ENCODE peak calls at places on chromosome 4, in four cellular contexts. I is HL-60, N is K562, X is GM12878. C is an unnamed sample.

GRCh38 chr4:82437285-82438005 is 7.1 kb downstream of the ENOPH1 start:
- DNase-seq in I (no peak), N (no peak), X (no peak), C (no peak)

GRCh38 chr4:20825493-20825892 is 125.2 kb downstream of the PACRGL start:
- DNase-seq in I (no peak), N (no peak), X (no peak), C (no peak)

GRCh38 chr4:129239088-129239487 is 143.1 kb downstream of the C4orf33 start:
- DNase-seq in I (no peak), N (no peak), X (no peak), C (no peak)

GRCh38 chr4:158938462-158939044 is 164.3 kb upstream of the RAPGEF2 start:
- DNase-seq in I (no peak), N (no peak), X (no peak), C (no peak)

GRCh38 chr4:149995134-149995756 is 83.0 kb upstream of the DCLK2 start:
- DNase-seq in I (no peak), N (no peak), X (no peak), C (no peak)

GRCh38 chr4:164997324-164997723 is 19.9 kb upstream of the TRIM61 start:
- DNase-seq in I (no peak), N (peak; percentile 53), X (no peak), C (no peak)

GRCh38 chr4:111788046-111788642 is 357.1 kb upstream of the FAM241A start:
- DNase-seq in I (no peak), N (no peak), X (no peak), C (no peak)

GRCh38 chr4:19982556-19982955 is 269.1 kb upstream of the SLIT2 start:
- DNase-seq in I (no peak), N (no peak), X (no peak), C (no peak)

GRCh38 chr4:76589402-76589801 is 154.4 kb downstream of the SHROOM3 start:
- DNase-seq in I (no peak), N (no peak), X (no peak), C (no peak)

GRCh38 chr4:6331018-6331417 is 61.4 kb downstream of the WFS1 start:
- DNase-seq in I (peak; percentile 12), N (peak; percentile 64), X (no peak), C (no peak)

GRCh38 chr4:663438-664428 is 10.3 kb downstream of the ATP5ME start:
- DNase-seq in I (no peak), N (no peak), X (no peak), C (peak; percentile 91)

GRCh38 chr4:139684351-139684750 is 18.7 kb downstream of the MGST2 start:
- DNase-seq in I (no peak), N (no peak), X (no peak), C (no peak)

GRCh38 chr4:102454981-102455690 is 46.0 kb upstream of the NFKB1 start:
- DNase-seq in I (no peak), N (no peak), X (no peak), C (no peak)

GRCh38 chr4:10011885-10012284 is 9.4 kb downstream of the SLC2A9 start:
- DNase-seq in I (no peak), N (peak; percentile 22), X (no peak), C (no peak)

GRCh38 chr4:7844247-7844991 is 95.2 kb downstream of the AFAP1 start:
- DNase-seq in I (peak; percentile 38), N (peak; percentile 62), X (no peak), C (peak; percentile 58)

GRCh38 chr4:1187182-1187581 is 14.8 kb upstream of the SPON2 start:
- DNase-seq in I (no peak), N (no peak), X (no peak), C (no peak)

GRCh38 chr4:151643564-151643963 is 117.2 kb downstream of the GATB start:
- DNase-seq in I (no peak), N (no peak), X (no peak), C (no peak)

GRCh38 chr4:6123116-6123515 is 77.2 kb downstream of the JAKMIP1 start:
- DNase-seq in I (no peak), N (no peak), X (no peak), C (no peak)

GRCh38 chr4:123349401-123350190 is 47.0 kb upstream of the SPRY1 start:
- DNase-seq in I (no peak), N (peak; percentile 94), X (no peak), C (no peak)

GRCh38 chr4:79613269-79613995 is 205.4 kb upstream of the GK2 start:
- DNase-seq in I (no peak), N (no peak), X (no peak), C (no peak)

GRCh38 chr4:23717528-23718248 is 172.2 kb downstream of the PPARGC1A start:
- DNase-seq in I (peak; percentile 9), N (peak; percentile 37), X (no peak), C (peak; percentile 29)

GRCh38 chr4:148288448-148288847 is 153.8 kb downstream of the NR3C2 start:
- DNase-seq in I (no peak), N (no peak), X (no peak), C (no peak)

GRCh38 chr4:170374770-170375169 is 285.0 kb upstream of the AADAT start:
- DNase-seq in I (peak; percentile 62), N (peak; percentile 6), X (no peak), C (peak; percentile 18)

GRCh38 chr4:71429962-71430361 is 91.1 kb downstream of the SLC4A4 start:
- DNase-seq in I (no peak), N (no peak), X (no peak), C (no peak)

GRCh38 chr4:78545275-78546246 is 6.0 kb upstream of the ANXA3 start:
- DNase-seq in I (no peak), N (no peak), X (no peak), C (no peak)

GRCh38 chr4:165991325-165992180 is 118.5 kb downstream of the TLL1 start:
- DNase-seq in I (no peak), N (no peak), X (no peak), C (no peak)

GRCh38 chr4:96526625-96527024 is 686.7 kb downstream of the PDHA2 start:
- DNase-seq in I (no peak), N (no peak), X (no peak), C (no peak)

GRCh38 chr4:8730159-8730558 is 137.6 kb downstream of the CPZ start:
- DNase-seq in I (no peak), N (no peak), X (no peak), C (no peak)

GRCh38 chr4:6499241-6499605 is 26.8 kb upstream of the PPP2R2C start:
- DNase-seq in I (no peak), N (no peak), X (no peak), C (no peak)

GRCh38 chr4:17511041-17511949 is 595 bp downstream of the QDPR start:
- DNase-seq in I (peak; percentile 73), N (peak; percentile 70), X (no peak), C (no peak)

GRCh38 chr4:128880662-128881061 is 71.2 kb downstream of the JADE1 start:
- DNase-seq in I (no peak), N (no peak), X (no peak), C (no peak)

GRCh38 chr4:173334891-173335754 is 965 bp upstream of the HMGB2 start:
- DNase-seq in I (peak; percentile 85), N (peak; percentile 94), X (peak; percentile 39), C (peak; percentile 35)

GRCh38 chr4:140930556-140930955 is 174.4 kb upstream of the TBC1D9 start:
- DNase-seq in I (no peak), N (no peak), X (no peak), C (no peak)

GRCh38 chr4:44679060-44679459 is 840 bp downstream of the GUF1 start:
- DNase-seq in I (peak; percentile 9), N (no peak), X (no peak), C (no peak)
- TF ChIP-seq POLR2AphosphoS5 in I (no peak), N (no peak), X (no peak), C (no peak)

GRCh38 chr4:168886361-168886760 is 123.7 kb downstream of the CBR4 start:
- DNase-seq in I (no peak), N (no peak), X (no peak), C (no peak)
- TF ChIP-seq SPI1 in I (no peak), N (no peak), X (no peak), C (no peak)

DNA sequence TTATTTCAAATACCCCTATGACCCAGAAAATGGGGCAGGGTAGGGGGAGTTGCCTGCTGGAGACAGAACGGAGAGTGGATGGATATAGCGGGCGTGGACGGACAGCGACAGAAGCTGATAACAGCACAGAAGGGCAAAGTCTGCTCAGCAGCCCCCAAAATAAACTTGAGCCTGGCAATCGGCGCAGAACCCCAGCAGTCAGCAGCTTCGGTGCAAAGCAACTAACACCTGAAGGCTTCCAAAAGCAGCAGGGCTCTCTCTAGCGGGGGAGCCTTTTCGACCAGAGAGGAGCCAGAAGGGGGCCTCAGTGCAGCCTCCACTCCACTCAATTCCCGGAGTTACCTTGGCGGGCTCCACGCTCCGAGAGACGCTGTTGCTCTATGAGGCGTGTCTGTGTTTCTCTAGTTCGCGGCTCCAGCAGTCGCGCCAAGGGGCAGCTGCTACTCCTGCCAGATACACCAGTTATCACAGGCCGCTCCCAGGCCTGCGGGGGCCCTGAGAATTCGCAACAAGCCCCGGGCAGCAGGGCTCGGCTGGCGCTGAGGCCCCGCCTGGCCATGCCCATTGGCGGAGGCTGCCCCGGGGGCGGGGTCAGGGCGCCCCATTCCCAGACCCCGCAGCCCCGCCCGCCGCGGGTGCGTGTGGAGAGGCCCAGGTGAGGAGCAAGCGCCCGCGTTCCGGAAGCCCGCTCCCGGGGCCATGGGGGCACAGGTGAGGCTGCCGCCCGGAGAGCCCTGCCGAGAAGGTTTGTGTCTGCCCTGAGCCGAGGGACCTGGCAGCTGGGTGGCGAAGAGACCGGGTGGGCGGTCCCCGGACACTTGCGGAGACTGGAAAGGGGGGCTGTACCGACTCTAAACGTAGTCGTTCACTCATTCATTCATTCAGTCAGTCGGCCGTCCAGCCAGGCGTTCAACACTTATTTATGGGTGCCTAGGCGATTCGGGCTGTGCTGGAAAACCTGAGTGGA is at the start of the genes CNGA1 and NIPAL1:
- DNase-seq in I (peak; percentile 44), N (peak; percentile 81), X (no peak), C (peak; percentile 81)
- TF ChIP-seq POLR2AphosphoS5 in I (no peak), N (no peak), X (no peak), C (no peak)

GRCh38 chr4:3860913-3861636 is 94.9 kb downstream of the ADRA2C start:
- DNase-seq in I (no peak), N (no peak), X (no peak), C (no peak)

GRCh38 chr4:3859571-3859970 is 93.4 kb downstream of the ADRA2C start:
- DNase-seq in I (no peak), N (no peak), X (no peak), C (no peak)

GRCh38 chr4:3861720-3862639 is 95.8 kb downstream of the ADRA2C start:
- DNase-seq in I (no peak), N (no peak), X (no peak), C (no peak)

GRCh38 chr4:3858765-3859388 is 92.7 kb downstream of the ADRA2C start:
- DNase-seq in I (no peak), N (no peak), X (no peak), C (no peak)

DNA sequence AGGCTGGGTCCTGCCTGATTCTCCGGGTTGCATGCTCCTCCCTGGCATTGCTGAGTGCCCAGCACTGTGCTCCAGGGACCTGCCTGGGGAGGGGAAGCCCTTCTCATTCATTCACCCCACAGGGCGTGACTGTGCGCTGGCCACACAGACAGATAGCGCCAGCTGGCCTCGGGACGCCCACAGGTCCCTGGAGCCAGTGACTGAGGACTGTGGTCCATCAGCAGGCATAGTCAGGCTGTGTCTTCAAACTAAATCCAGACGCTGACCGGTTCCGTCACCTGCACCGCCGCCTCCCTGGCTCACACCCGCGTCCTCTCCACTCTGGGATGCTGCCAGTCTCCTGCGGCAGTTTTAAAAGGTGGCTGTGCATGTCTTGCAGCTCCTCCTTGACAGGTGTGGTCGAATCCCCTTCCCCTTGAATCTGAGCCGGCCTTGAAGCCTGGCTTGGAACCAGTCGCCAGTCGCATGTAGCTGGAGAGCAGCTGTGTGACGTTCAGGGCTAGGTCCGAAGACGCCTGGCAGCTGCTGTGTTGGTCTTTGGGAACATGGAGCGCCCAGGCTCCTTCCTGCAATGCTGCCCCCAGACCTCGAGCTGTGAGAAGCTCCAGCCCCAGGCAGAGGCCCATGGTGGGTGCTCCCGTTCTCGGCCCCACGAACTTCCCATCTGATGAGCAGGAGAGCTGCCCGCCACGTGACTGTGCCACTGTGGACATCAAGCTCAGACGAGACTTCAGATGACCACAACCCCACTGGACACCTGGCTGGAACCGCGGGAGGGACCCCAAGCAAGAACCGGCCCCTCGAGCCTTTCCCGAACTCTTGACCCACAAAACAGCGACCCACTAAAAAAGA is 94.1 kb downstream of the ADRA2C start:
- DNase-seq in I (no peak), N (no peak), X (no peak), C (no peak)
- TF ChIP-seq SPI1 in I (no peak), N (no peak), X (no peak), C (no peak)